ENCODE peak calls at places on chromosomes 4 and X, in eight cellular contexts. One of them, this sample, is unnamed.

GRCh38 chr4:73257995-73258667 is 467 bp downstream of the ANKRD17 start:
- DNase-seq in mesothelial cell of epicardium: no peak
- DNase-seq in left ventricle myocardium inferior: no peak
- DNase-seq in WTC11: no peak
- DNase-seq in glutamatergic neuron: no peak
- DNase-seq in GM20000: no peak
- DNase-seq in choroid plexus epithelial cell: peak
- DNase-seq in CD8-positive, alpha-beta T cell: no peak
- DNase-seq in this sample: peak

GRCh38 chrX:13834316-13834715 is 17.4 kb upstream of the GPM6B start:
- DNase-seq in GM20000: no peak
- DNase-seq in left ventricle myocardium inferior: no peak
- DNase-seq in mesothelial cell of epicardium: no peak
- DNase-seq in choroid plexus epithelial cell: no peak
- DNase-seq in WTC11: no peak
- DNase-seq in glutamatergic neuron: no peak
- DNase-seq in CD8-positive, alpha-beta T cell: no peak
- DNase-seq in this sample: no peak

GRCh38 chrX:40912576-40912975 is 172.7 kb upstream of the USP9X start:
- DNase-seq in glutamatergic neuron: peak
- DNase-seq in left ventricle myocardium inferior: no peak
- DNase-seq in CD8-positive, alpha-beta T cell: no peak
- DNase-seq in mesothelial cell of epicardium: no peak
- DNase-seq in choroid plexus epithelial cell: no peak
- DNase-seq in GM20000: no peak
- DNase-seq in WTC11: no peak
- DNase-seq in this sample: no peak

GRCh38 chr4:87882321-87882720 is 49.6 kb downstream of the MEPE start:
- DNase-seq in GM20000: no peak
- DNase-seq in mesothelial cell of epicardium: no peak
- DNase-seq in choroid plexus epithelial cell: peak
- DNase-seq in glutamatergic neuron: no peak
- DNase-seq in WTC11: no peak
- DNase-seq in left ventricle myocardium inferior: no peak
- DNase-seq in CD8-positive, alpha-beta T cell: no peak
- DNase-seq in this sample: no peak

GRCh38 chr4:175661437-175661836 is 150.6 kb downstream of the GPM6A start:
- DNase-seq in GM20000: no peak
- DNase-seq in WTC11: no peak
- DNase-seq in mesothelial cell of epicardium: no peak
- DNase-seq in glutamatergic neuron: no peak
- DNase-seq in CD8-positive, alpha-beta T cell: no peak
- DNase-seq in choroid plexus epithelial cell: no peak
- DNase-seq in left ventricle myocardium inferior: no peak
- DNase-seq in this sample: no peak

GRCh38 chr4:40699648-40700047 is 50.1 kb upstream of the NSUN7 start:
- DNase-seq in mesothelial cell of epicardium: no peak
- DNase-seq in CD8-positive, alpha-beta T cell: no peak
- DNase-seq in WTC11: no peak
- DNase-seq in GM20000: no peak
- DNase-seq in left ventricle myocardium inferior: no peak
- DNase-seq in choroid plexus epithelial cell: peak
- DNase-seq in glutamatergic neuron: no peak
- DNase-seq in this sample: no peak

GRCh38 chr4:81454498-81454897 is 17.2 kb downstream of the RASGEF1B start:
- DNase-seq in glutamatergic neuron: no peak
- DNase-seq in GM20000: no peak
- DNase-seq in choroid plexus epithelial cell: no peak
- DNase-seq in WTC11: no peak
- DNase-seq in CD8-positive, alpha-beta T cell: peak
- DNase-seq in mesothelial cell of epicardium: no peak
- DNase-seq in left ventricle myocardium inferior: no peak
- DNase-seq in this sample: no peak

GRCh38 chrX:155148724-155149537 is 67.3 kb upstream of the VBP1 start:
- DNase-seq in CD8-positive, alpha-beta T cell: peak
- DNase-seq in WTC11: peak
- DNase-seq in choroid plexus epithelial cell: peak
- DNase-seq in left ventricle myocardium inferior: no peak
- DNase-seq in glutamatergic neuron: peak
- DNase-seq in GM20000: peak
- DNase-seq in mesothelial cell of epicardium: no peak
- DNase-seq in this sample: peak

GRCh38 chr4:185344743-185345538 is 50.8 kb downstream of the LRP2BP start:
- DNase-seq in mesothelial cell of epicardium: no peak
- DNase-seq in WTC11: no peak
- DNase-seq in choroid plexus epithelial cell: peak
- DNase-seq in left ventricle myocardium inferior: no peak
- DNase-seq in GM20000: peak
- DNase-seq in glutamatergic neuron: no peak
- DNase-seq in CD8-positive, alpha-beta T cell: no peak
- DNase-seq in this sample: peak

GRCh38 chr4:151087467-151087866 is 12.0 kb upstream of the RPS3A start:
- DNase-seq in WTC11: no peak
- DNase-seq in CD8-positive, alpha-beta T cell: no peak
- DNase-seq in choroid plexus epithelial cell: no peak
- DNase-seq in mesothelial cell of epicardium: no peak
- DNase-seq in left ventricle myocardium inferior: no peak
- DNase-seq in GM20000: no peak
- DNase-seq in glutamatergic neuron: no peak
- DNase-seq in this sample: no peak

GRCh38 chr4:37757705-37758104 is 68.8 kb upstream of the PGM2 start:
- DNase-seq in glutamatergic neuron: no peak
- DNase-seq in mesothelial cell of epicardium: no peak
- DNase-seq in left ventricle myocardium inferior: no peak
- DNase-seq in CD8-positive, alpha-beta T cell: no peak
- DNase-seq in choroid plexus epithelial cell: no peak
- DNase-seq in WTC11: no peak
- DNase-seq in GM20000: no peak
- DNase-seq in this sample: no peak

GRCh38 chrX:115978068-115978467 is 192.5 kb upstream of the AGTR2 start:
- DNase-seq in GM20000: no peak
- DNase-seq in mesothelial cell of epicardium: no peak
- DNase-seq in left ventricle myocardium inferior: no peak
- DNase-seq in glutamatergic neuron: no peak
- DNase-seq in WTC11: no peak
- DNase-seq in CD8-positive, alpha-beta T cell: no peak
- DNase-seq in choroid plexus epithelial cell: no peak
- DNase-seq in this sample: no peak

GRCh38 chr4:42371306-42372063 is 25.8 kb upstream of the SHISA3 start:
- DNase-seq in mesothelial cell of epicardium: no peak
- DNase-seq in glutamatergic neuron: no peak
- DNase-seq in CD8-positive, alpha-beta T cell: no peak
- DNase-seq in GM20000: peak
- DNase-seq in choroid plexus epithelial cell: peak
- DNase-seq in left ventricle myocardium inferior: no peak
- DNase-seq in WTC11: no peak
- DNase-seq in this sample: peak

GRCh38 chrX:78839711-78840110 is 92.2 kb downstream of the LPAR4 start:
- DNase-seq in left ventricle myocardium inferior: no peak
- DNase-seq in CD8-positive, alpha-beta T cell: no peak
- DNase-seq in WTC11: no peak
- DNase-seq in GM20000: no peak
- DNase-seq in mesothelial cell of epicardium: no peak
- DNase-seq in choroid plexus epithelial cell: no peak
- DNase-seq in glutamatergic neuron: no peak
- DNase-seq in this sample: no peak

GRCh38 chr4:61400446-61400845 is 200.3 kb downstream of the ADGRL3 start:
- DNase-seq in mesothelial cell of epicardium: no peak
- DNase-seq in GM20000: no peak
- DNase-seq in CD8-positive, alpha-beta T cell: no peak
- DNase-seq in left ventricle myocardium inferior: no peak
- DNase-seq in choroid plexus epithelial cell: no peak
- DNase-seq in glutamatergic neuron: no peak
- DNase-seq in WTC11: no peak
- DNase-seq in this sample: no peak

GRCh38 chr4:24551492-24552330 is 32.6 kb downstream of the DHX15 start:
- DNase-seq in GM20000: no peak
- DNase-seq in glutamatergic neuron: no peak
- DNase-seq in CD8-positive, alpha-beta T cell: no peak
- DNase-seq in mesothelial cell of epicardium: no peak
- DNase-seq in left ventricle myocardium inferior: no peak
- DNase-seq in WTC11: no peak
- DNase-seq in choroid plexus epithelial cell: peak
- DNase-seq in this sample: no peak

GRCh38 chr4:180827193-180827592 is 1416.0 kb upstream of the TENM3 start:
- DNase-seq in GM20000: peak
- DNase-seq in glutamatergic neuron: no peak
- DNase-seq in WTC11: no peak
- DNase-seq in left ventricle myocardium inferior: no peak
- DNase-seq in choroid plexus epithelial cell: peak
- DNase-seq in CD8-positive, alpha-beta T cell: no peak
- DNase-seq in mesothelial cell of epicardium: no peak
- DNase-seq in this sample: no peak

GRCh38 chrX:63058204-63058603 is 292.9 kb downstream of the SPIN4 start:
- DNase-seq in choroid plexus epithelial cell: no peak
- DNase-seq in mesothelial cell of epicardium: no peak
- DNase-seq in CD8-positive, alpha-beta T cell: no peak
- DNase-seq in WTC11: no peak
- DNase-seq in left ventricle myocardium inferior: no peak
- DNase-seq in GM20000: no peak
- DNase-seq in glutamatergic neuron: no peak
- DNase-seq in this sample: no peak

GRCh38 chr4:93646225-93646930 is 182.2 kb upstream of the ATOH1 start:
- DNase-seq in glutamatergic neuron: no peak
- DNase-seq in CD8-positive, alpha-beta T cell: no peak
- DNase-seq in choroid plexus epithelial cell: no peak
- DNase-seq in GM20000: no peak
- DNase-seq in left ventricle myocardium inferior: no peak
- DNase-seq in mesothelial cell of epicardium: no peak
- DNase-seq in WTC11: no peak
- DNase-seq in this sample: no peak

GRCh38 chr4:94408549-94409374 is 43.0 kb upstream of the PDLIM5 start:
- DNase-seq in choroid plexus epithelial cell: peak
- DNase-seq in glutamatergic neuron: no peak
- DNase-seq in mesothelial cell of epicardium: no peak
- DNase-seq in CD8-positive, alpha-beta T cell: no peak
- DNase-seq in WTC11: no peak
- DNase-seq in GM20000: no peak
- DNase-seq in left ventricle myocardium inferior: no peak
- DNase-seq in this sample: no peak

GRCh38 chr4:8215001-8215427 is 15.9 kb downstream of the SH3TC1 start:
- DNase-seq in choroid plexus epithelial cell: peak
- DNase-seq in CD8-positive, alpha-beta T cell: no peak
- DNase-seq in mesothelial cell of epicardium: no peak
- DNase-seq in GM20000: no peak
- DNase-seq in glutamatergic neuron: no peak
- DNase-seq in left ventricle myocardium inferior: no peak
- DNase-seq in WTC11: no peak
- DNase-seq in this sample: no peak

GRCh38 chr4:82216231-82216630 is 157.6 kb downstream of the HNRNPD start:
- DNase-seq in mesothelial cell of epicardium: no peak
- DNase-seq in CD8-positive, alpha-beta T cell: no peak
- DNase-seq in WTC11: no peak
- DNase-seq in GM20000: no peak
- DNase-seq in choroid plexus epithelial cell: no peak
- DNase-seq in left ventricle myocardium inferior: no peak
- DNase-seq in glutamatergic neuron: no peak
- DNase-seq in this sample: no peak

GRCh38 chrX:41116948-41117347 is 31.7 kb downstream of the USP9X start:
- DNase-seq in GM20000: peak
- DNase-seq in left ventricle myocardium inferior: no peak
- DNase-seq in CD8-positive, alpha-beta T cell: no peak
- DNase-seq in mesothelial cell of epicardium: no peak
- DNase-seq in glutamatergic neuron: no peak
- DNase-seq in WTC11: no peak
- DNase-seq in choroid plexus epithelial cell: peak
- DNase-seq in this sample: peak

GRCh38 chrX:30965751-30966150 is 76.7 kb upstream of the TAB3 start:
- DNase-seq in glutamatergic neuron: no peak
- DNase-seq in WTC11: no peak
- DNase-seq in choroid plexus epithelial cell: no peak
- DNase-seq in GM20000: no peak
- DNase-seq in mesothelial cell of epicardium: no peak
- DNase-seq in left ventricle myocardium inferior: no peak
- DNase-seq in CD8-positive, alpha-beta T cell: no peak
- DNase-seq in this sample: no peak

GRCh38 chr4:48557478-48557877 is 67.4 kb downstream of the ZAR1 start:
- DNase-seq in WTC11: peak
- DNase-seq in glutamatergic neuron: no peak
- DNase-seq in CD8-positive, alpha-beta T cell: no peak
- DNase-seq in GM20000: no peak
- DNase-seq in choroid plexus epithelial cell: peak
- DNase-seq in mesothelial cell of epicardium: no peak
- DNase-seq in left ventricle myocardium inferior: no peak
- DNase-seq in this sample: no peak
- TF ChIP-seq CTCF in WTC11: peak
- TF ChIP-seq CTCF in glutamatergic neuron: peak
- TF ChIP-seq CTCF in CD8-positive, alpha-beta T cell: no peak
- TF ChIP-seq CTCF in GM20000: no peak
- TF ChIP-seq CTCF in choroid plexus epithelial cell: peak
- TF ChIP-seq CTCF in mesothelial cell of epicardium: no peak
- TF ChIP-seq CTCF in left ventricle myocardium inferior: peak
- TF ChIP-seq CTCF in this sample: no peak

GRCh38 chrX:47643926-47644325 is 6.4 kb downstream of the ELK1 start:
- DNase-seq in GM20000: no peak
- DNase-seq in left ventricle myocardium inferior: no peak
- DNase-seq in mesothelial cell of epicardium: no peak
- DNase-seq in CD8-positive, alpha-beta T cell: no peak
- DNase-seq in glutamatergic neuron: no peak
- DNase-seq in WTC11: no peak
- DNase-seq in choroid plexus epithelial cell: peak
- DNase-seq in this sample: no peak
- TF ChIP-seq CTCF in GM20000: no peak
- TF ChIP-seq CTCF in left ventricle myocardium inferior: peak
- TF ChIP-seq CTCF in mesothelial cell of epicardium: no peak
- TF ChIP-seq CTCF in CD8-positive, alpha-beta T cell: no peak
- TF ChIP-seq CTCF in glutamatergic neuron: no peak
- TF ChIP-seq CTCF in WTC11: no peak
- TF ChIP-seq CTCF in choroid plexus epithelial cell: peak
- TF ChIP-seq CTCF in this sample: peak

GRCh38 chr4:7007944-7008343 is 35.2 kb upstream of the TADA2B start:
- DNase-seq in glutamatergic neuron: no peak
- DNase-seq in choroid plexus epithelial cell: peak
- DNase-seq in mesothelial cell of epicardium: no peak
- DNase-seq in left ventricle myocardium inferior: no peak
- DNase-seq in GM20000: no peak
- DNase-seq in WTC11: no peak
- DNase-seq in CD8-positive, alpha-beta T cell: no peak
- DNase-seq in this sample: no peak
- TF ChIP-seq CTCF in glutamatergic neuron: no peak
- TF ChIP-seq CTCF in choroid plexus epithelial cell: no peak
- TF ChIP-seq CTCF in mesothelial cell of epicardium: no peak
- TF ChIP-seq CTCF in left ventricle myocardium inferior: no peak
- TF ChIP-seq CTCF in GM20000: no peak
- TF ChIP-seq CTCF in WTC11: no peak
- TF ChIP-seq CTCF in CD8-positive, alpha-beta T cell: no peak
- TF ChIP-seq CTCF in this sample: no peak

DNA sequence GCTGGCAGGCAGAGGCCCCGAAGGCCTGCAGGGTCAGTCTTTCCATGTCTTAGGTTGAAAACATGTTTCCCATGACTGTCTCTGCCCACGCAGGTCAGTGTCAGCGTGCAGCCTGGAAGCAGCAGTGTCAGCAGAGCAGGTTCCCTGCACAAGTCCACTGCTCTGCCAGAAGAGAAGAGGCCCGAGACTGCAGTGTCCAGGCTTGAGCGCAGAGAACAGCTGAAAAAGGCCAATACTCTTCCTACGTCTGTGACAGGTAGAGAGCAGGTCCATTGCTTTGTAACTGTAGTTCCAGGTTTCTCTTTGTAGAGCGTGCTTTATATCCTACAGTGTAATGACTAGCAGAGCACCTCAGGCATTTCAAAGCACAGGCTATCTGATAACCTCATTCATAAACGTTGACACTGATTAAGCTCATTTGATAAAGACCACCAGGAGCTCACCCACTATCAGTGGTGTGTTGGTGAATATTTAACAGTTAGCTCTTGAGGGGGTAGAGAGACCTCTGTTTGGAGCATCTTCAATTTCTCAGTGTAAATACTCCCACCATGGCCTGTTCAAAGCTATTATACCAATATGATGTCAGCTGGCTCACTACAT is 63.2 kb downstream of the AASDH start:
- DNase-seq in glutamatergic neuron: no peak
- DNase-seq in choroid plexus epithelial cell: no peak
- DNase-seq in GM20000: no peak
- DNase-seq in CD8-positive, alpha-beta T cell: no peak
- DNase-seq in left ventricle myocardium inferior: no peak
- DNase-seq in WTC11: no peak
- DNase-seq in mesothelial cell of epicardium: no peak
- DNase-seq in this sample: no peak
- TF ChIP-seq CTCF in glutamatergic neuron: no peak
- TF ChIP-seq CTCF in choroid plexus epithelial cell: no peak
- TF ChIP-seq CTCF in GM20000: no peak
- TF ChIP-seq CTCF in CD8-positive, alpha-beta T cell: no peak
- TF ChIP-seq CTCF in left ventricle myocardium inferior: no peak
- TF ChIP-seq CTCF in WTC11: no peak
- TF ChIP-seq CTCF in mesothelial cell of epicardium: no peak
- TF ChIP-seq CTCF in this sample: no peak